ENCODE peak calls at places on chromosomes 2 and 18, in five cellular contexts. A, U, G, S and E are unnamed samples.

GRCh38 chr2:183495079-183495478 is 370.8 kb downstream of the NUP35 start:
- DNase-seq in A (no peak), U (no peak), G (no peak), S (no peak), E (no peak)

GRCh38 chr2:176156959-176157498 is at the start of gene HOXD3:
- DNase-seq in A (no peak), U (no peak), G (no peak), S (no peak), E (no peak)

GRCh38 chr2:205965707-205966106 is 120.3 kb downstream of the INO80D start:
- DNase-seq in A (no peak), U (no peak), G (no peak), S (no peak), E (no peak)

GRCh38 chr2:165745916-165746315 is 48.1 kb downstream of the GALNT3 start:
- DNase-seq in A (no peak), U (no peak), G (no peak), S (no peak), E (no peak)

GRCh38 chr2:203070615-203071547 is 56.2 kb downstream of the NBEAL1 start:
- DNase-seq in A (no peak), U (no peak), G (no peak), S (no peak), E (peak; percentile 57)

GRCh38 chr2:234291765-234292204 is 205.1 kb downstream of the ARL4C start:
- DNase-seq in A (no peak), U (no peak), G (no peak), S (no peak), E (no peak)

GRCh38 chr2:229910832-229911412 is 10.9 kb downstream of the TRIP12 start:
- DNase-seq in A (no peak), U (no peak), G (no peak), S (no peak), E (peak; percentile 62)

GRCh38 chr2:3238951-3239841 is 138.4 kb downstream of the EIPR1 start:
- DNase-seq in A (no peak), U (no peak), G (no peak), S (no peak), E (no peak)

GRCh38 chr2:11446733-11447248 is 19.2 kb downstream of the E2F6 start:
- DNase-seq in A (peak; percentile 23), U (peak; percentile 56), G (peak; percentile 22), S (no peak), E (peak; percentile 79)

GRCh38 chr2:11677146-11678055 is 7.4 kb upstream of the NTSR2 start:
- DNase-seq in A (no peak), U (no peak), G (no peak), S (no peak), E (no peak)

GRCh38 chr2:50491541-50492114 is 540.3 kb downstream of the NRXN1 start:
- DNase-seq in A (no peak), U (peak; percentile 14), G (peak; percentile 12), S (no peak), E (peak; percentile 45)

GRCh38 chr2:79512442-79513401 is at the start of gene CTNNA2:
- DNase-seq in A (peak; percentile 64), U (peak; percentile 94), G (no peak), S (no peak), E (peak; percentile 59)

GRCh38 chr2:27889774-27890145 is 427 bp downstream of the RBKS start:
- DNase-seq in A (no peak), U (no peak), G (no peak), S (no peak), E (no peak)

GRCh38 chr2:62573137-62573731 is 67.2 kb upstream of the TMEM17 start:
- DNase-seq in A (no peak), U (no peak), G (no peak), S (no peak), E (no peak)

GRCh38 chr2:71941731-71942575 is 205.7 kb downstream of the CYP26B1 start:
- DNase-seq in A (no peak), U (no peak), G (no peak), S (no peak), E (no peak)

GRCh38 chr2:166333809-166334208 is 41.9 kb downstream of the SCN9A start:
- DNase-seq in A (no peak), U (no peak), G (no peak), S (no peak), E (no peak)

GRCh38 chr2:234633581-234634230 is 136.8 kb upstream of the ARL4C start:
- DNase-seq in A (no peak), U (no peak), G (no peak), S (no peak), E (no peak)

GRCh38 chr2:169462896-169463695 is 16.2 kb upstream of the BBS5 start:
- DNase-seq in A (no peak), U (no peak), G (no peak), S (no peak), E (no peak)

GRCh38 chr2:119674711-119675500 is 4.1 kb upstream of the TMEM177 start:
- DNase-seq in A (no peak), U (no peak), G (no peak), S (no peak), E (no peak)

GRCh38 chr18:79133724-79134123 is 64.5 kb downstream of the ATP9B start:
- DNase-seq in A (no peak), U (no peak), G (no peak), S (no peak), E (no peak)

GRCh38 chr2:60954139-60954538 is 63.4 kb upstream of the PEX13 start:
- DNase-seq in A (no peak), U (no peak), G (no peak), S (no peak), E (no peak)

GRCh38 chr2:7004641-7005040 is 87.4 kb downstream of the RNF144A start:
- DNase-seq in A (no peak), U (no peak), G (no peak), S (no peak), E (no peak)

GRCh38 chr18:1075310-1075709 is 170.6 kb downstream of the ADCYAP1 start:
- DNase-seq in A (no peak), U (no peak), G (no peak), S (no peak), E (no peak)

DNA sequence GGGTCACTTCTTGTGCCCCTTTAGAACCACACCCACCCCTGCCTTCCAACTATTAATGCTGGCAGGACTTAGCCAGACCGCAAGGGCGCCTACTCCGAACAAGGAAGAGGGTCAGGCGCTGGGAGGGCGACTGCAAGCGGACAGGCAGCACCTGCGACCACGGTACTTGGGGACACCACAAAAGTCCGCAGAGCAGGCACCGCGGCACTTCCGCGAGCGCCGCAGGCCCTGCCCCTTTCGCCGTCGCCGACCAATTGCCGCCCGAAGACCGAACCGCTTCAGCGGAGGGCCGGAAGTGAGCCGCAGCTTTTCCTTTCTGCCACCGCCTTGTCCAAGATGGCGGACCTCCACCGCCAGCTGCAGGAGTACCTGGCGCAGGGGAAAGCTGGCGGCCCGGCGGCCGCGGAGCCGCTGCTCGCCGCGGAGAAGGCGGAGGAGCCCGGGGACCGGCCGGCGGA is at the start of gene SFT2D3:
- DNase-seq in A (peak; percentile 98), U (peak; percentile 80), G (peak; percentile 82), S (peak; percentile 67), E (peak; percentile 95)
- TF ChIP-seq POLR2A in A (peak; percentile 93), U (peak; percentile 97), G (peak; percentile 92), S (peak; percentile 93), E (peak; percentile 99)

GRCh38 chr2:987789-988188 is 37.1 kb downstream of the SNTG2 start:
- DNase-seq in A (no peak), U (no peak), G (no peak), S (no peak), E (no peak)
- TF ChIP-seq POLR2A in A (no peak), U (no peak), G (no peak), S (no peak), E (no peak)

GRCh38 chr2:217922101-217923006 is 80.4 kb downstream of the TNS1 start:
- DNase-seq in A (no peak), U (peak; percentile 28), G (no peak), S (no peak), E (no peak)
- TF ChIP-seq POLR2A in A (no peak), U (no peak), G (no peak), S (no peak), E (no peak)

GRCh38 chr2:65035544-65035943 is 20.7 kb upstream of the CEP68 start:
- DNase-seq in A (no peak), U (no peak), G (no peak), S (no peak), E (no peak)

GRCh38 chr2:65040414-65041261 is 15.6 kb upstream of the CEP68 start:
- DNase-seq in A (peak; percentile 80), U (peak; percentile 87), G (peak; percentile 69), S (peak; percentile 8), E (peak; percentile 84)

GRCh38 chr2:65033178-65033577 is 23.0 kb upstream of the CEP68 start:
- DNase-seq in A (no peak), U (peak; percentile 58), G (no peak), S (no peak), E (peak; percentile 52)

GRCh38 chr2:65039640-65040039 is 16.6 kb upstream of the CEP68 start:
- DNase-seq in A (no peak), U (no peak), G (no peak), S (no peak), E (no peak)

GRCh38 chr2:65037178-65037577 is 19.0 kb upstream of the CEP68 start:
- DNase-seq in A (no peak), U (no peak), G (no peak), S (no peak), E (no peak)
- TF ChIP-seq POLR2A in A (no peak), U (no peak), G (no peak), S (no peak), E (no peak)

GRCh38 chr18:77067315-77068061 is 65.1 kb downstream of the MBP start:
- DNase-seq in A (no peak), U (no peak), G (peak; percentile 75), S (no peak), E (peak; percentile 62)
- TF ChIP-seq POLR2A in A (no peak), U (no peak), G (no peak), S (peak; percentile 41), E (peak; percentile 52)

DNA sequence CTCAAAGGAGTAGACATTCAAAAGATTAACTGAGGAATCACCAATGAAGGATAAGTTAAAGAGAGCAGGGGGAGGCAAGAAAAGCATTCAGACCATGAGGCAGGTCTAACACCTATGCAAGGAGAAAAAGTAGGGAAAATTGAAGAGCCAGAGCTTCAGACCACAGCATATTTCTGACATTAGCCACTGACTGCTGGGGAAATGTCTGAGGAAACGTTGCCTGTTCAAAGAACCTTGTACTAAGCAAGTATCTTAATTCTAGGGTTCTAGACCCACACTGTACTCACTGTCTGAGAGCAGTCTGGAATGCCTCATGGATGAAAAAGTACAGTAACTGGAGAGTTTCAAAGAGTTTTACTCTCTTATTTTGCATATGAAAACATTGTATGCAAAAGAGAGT is 39.5 kb upstream of the TFPI start:
- DNase-seq in A (no peak), U (no peak), G (no peak), S (no peak), E (no peak)
- TF ChIP-seq POLR2A in A (no peak), U (no peak), G (no peak), S (no peak), E (no peak)

GRCh38 chr2:170928036-170928823 is 823 bp upstream of the GORASP2 start:
- DNase-seq in A (no peak), U (no peak), G (no peak), S (no peak), E (peak; percentile 42)
- TF ChIP-seq POLR2A in A (no peak), U (no peak), G (no peak), S (no peak), E (no peak)

DNA sequence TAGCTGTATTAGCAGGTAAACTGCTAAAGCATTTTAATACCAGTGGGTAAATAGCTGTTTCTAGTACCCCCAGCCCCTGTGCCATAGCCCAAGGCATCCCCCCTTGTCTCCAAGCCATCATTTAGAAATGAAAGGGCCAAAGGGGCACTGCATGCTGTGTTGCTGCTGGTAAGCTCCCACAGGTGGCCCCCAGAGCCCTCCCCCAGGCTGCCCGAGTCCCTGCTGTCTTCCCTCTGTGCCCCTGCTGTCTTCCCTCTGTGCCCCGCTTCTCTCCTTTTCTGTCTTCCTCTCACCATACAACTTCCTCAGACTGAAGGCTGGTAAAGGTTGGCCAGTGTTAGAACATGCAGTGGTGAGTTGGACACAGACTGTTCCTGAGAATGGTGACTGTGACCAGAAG is 42.1 kb downstream of the ZAP70 start:
- DNase-seq in A (no peak), U (no peak), G (no peak), S (no peak), E (no peak)
- TF ChIP-seq POLR2A in A (no peak), U (no peak), G (no peak), S (no peak), E (no peak)